ENCODE peak calls at places on chromosomes 12 and 14, in eight cellular contexts. Y is aorta, S is small intestine, V is heart left ventricle, T is Peyer's patch, R is upper lobe of right lung, M is lower lobe of right lung, H is cardiac muscle cell. L is an unnamed sample. For H3K4me1 and H3K9me3, the result is how much of the 10 kb centered on the place peaks cover.

GRCh38 chr12:47988073-47989022 is 15.9 kb downstream of the COL2A1 start:
- DNase-seq in Y (peak), S (no peak), V (no peak), T (no peak), R (no peak), M (no peak), H (no peak), L (peak)

GRCh38 chr14:39107624-39108023 is 4.6 kb upstream of the SEC23A start:
- DNase-seq in Y (no peak), S (peak), V (no peak), T (no peak), R (no peak), M (no peak), H (peak), L (no peak)

GRCh38 chr12:79267580-79267979 is 403.0 kb downstream of the SYT1 start:
- DNase-seq in Y (no peak), S (no peak), V (no peak), T (no peak), R (no peak), M (no peak), H (no peak), L (no peak)

GRCh38 chr14:96091149-96091693 is 52.1 kb downstream of the C14orf132 start:
- DNase-seq in Y (peak), S (no peak), V (no peak), T (no peak), R (no peak), M (no peak), H (no peak), L (no peak)

GRCh38 chr14:50631408-50631821 is 36.7 kb downstream of the SAV1 start:
- DNase-seq in Y (no peak), S (no peak), V (no peak), T (no peak), R (no peak), M (no peak), H (no peak), L (no peak)

GRCh38 chr12:110536834-110537604 is 34.9 kb downstream of the RAD9B start:
- DNase-seq in Y (no peak), S (no peak), V (no peak), T (no peak), R (no peak), M (no peak), H (no peak), L (no peak)

GRCh38 chr14:38405851-38406630 is 150.1 kb upstream of the CLEC14A start:
- DNase-seq in Y (no peak), S (no peak), V (peak), T (no peak), R (no peak), M (no peak), H (peak), L (no peak)

GRCh38 chr12:102050660-102051430 is 10.9 kb downstream of the WASHC3 start:
- DNase-seq in Y (no peak), S (no peak), V (no peak), T (no peak), R (no peak), M (no peak), H (no peak), L (no peak)

GRCh38 chr12:16520328-16520727 is 85.6 kb downstream of the LMO3 start:
- DNase-seq in Y (no peak), S (no peak), V (no peak), T (no peak), R (no peak), M (no peak), H (no peak), L (no peak)

GRCh38 chr14:81516941-81517797 is 16.5 kb downstream of the SEL1L start:
- DNase-seq in Y (no peak), S (no peak), V (no peak), T (no peak), R (no peak), M (no peak), H (peak), L (peak)
- H3K4me1 ChIP-seq in Y (under half), S (under half), V (under half), T (under half), R (under half), M (under half), H (under half), L (under half)

GRCh38 chr14:84477996-84478395 is 1051.9 kb upstream of the FLRT2 start:
- DNase-seq in Y (no peak), S (no peak), V (no peak), T (no peak), R (no peak), M (no peak), H (peak), L (no peak)
- H3K9me3 ChIP-seq in Y (under half), S (under half), V (under half), T (under half), R (under half), M (under half), H (under half), L (under half)

GRCh38 chr12:6925543-6926279 is 2.0 kb upstream of the ATN1 start:
- DNase-seq in Y (peak), S (peak), V (peak), T (no peak), R (peak), M (peak), H (peak), L (peak)

GRCh38 chr12:6928703-6929407 is 1.1 kb downstream of the ATN1 start:
- DNase-seq in Y (no peak), S (no peak), V (no peak), T (no peak), R (peak), M (no peak), H (no peak), L (no peak)

GRCh38 chr12:6929806-6930452 is 2.2 kb downstream of the ATN1 start:
- DNase-seq in Y (no peak), S (peak), V (no peak), T (no peak), R (no peak), M (no peak), H (no peak), L (no peak)

GRCh38 chr12:6927379-6927991 is at the start of gene ATN1:
- DNase-seq in Y (peak), S (peak), V (peak), T (no peak), R (peak), M (peak), H (peak), L (peak)

GRCh38 chr12:6927999-6928702 is 392 bp downstream of the ATN1 start:
- DNase-seq in Y (peak), S (no peak), V (peak), T (no peak), R (peak), M (no peak), H (peak), L (no peak)
- H3K4me1 ChIP-seq in Y (under half), S (under half), V (under half), T (under half), R (half or more), M (half or more), H (under half), L (under half)

GRCh38 chr12:34341362-34341733 is 319.1 kb downstream of the ALG10 start:
- DNase-seq in Y (no peak), S (no peak), V (no peak), T (no peak), R (no peak), M (no peak), H (no peak), L (no peak)
- H3K9me3 ChIP-seq in Y (under half), S (under half), V (under half), T (half or more), R (under half), M (under half), H (under half), L (half or more)